ENCODE peak calls at places on chromosome 2, in nine cellular contexts. One of them, this sample, is unnamed.

GRCh38 chr2:215832791-215833190 is 180.6 kb downstream of the MREG start:
- DNase-seq in cardiac muscle cell: peak; percentile 68
- DNase-seq in activated CD4-positive, CD25-positive, alpha-beta regulatory T cell treated with anti-CD3 and anti-CD28 coated beads, Interleukin-2, amount 50 U/mL, for 72 hours: no peak
- DNase-seq in lung: peak; percentile 50
- DNase-seq in stimulated activated CD8-positive, alpha-beta memory T cell treated with anti-CD3 and anti-CD28 coated beads, Interleukin-4, amount 100 ng/mL, for 1 hour: no peak
- DNase-seq in sigmoid colon: peak; percentile 67
- DNase-seq in aorta: no peak
- DNase-seq in left cardiac atrium: no peak
- DNase-seq in IMR-90: no peak
- DNase-seq in this sample: peak; percentile 42

GRCh38 chr2:233287871-233288270 is 19.7 kb upstream of the SAG start:
- DNase-seq in cardiac muscle cell: no peak
- DNase-seq in left cardiac atrium: no peak
- DNase-seq in IMR-90: no peak
- DNase-seq in aorta: no peak
- DNase-seq in sigmoid colon: no peak
- DNase-seq in activated CD4-positive, CD25-positive, alpha-beta regulatory T cell treated with anti-CD3 and anti-CD28 coated beads, Interleukin-2, amount 50 U/mL, for 72 hours: no peak
- DNase-seq in lung: no peak
- DNase-seq in stimulated activated CD8-positive, alpha-beta memory T cell treated with anti-CD3 and anti-CD28 coated beads, Interleukin-4, amount 100 ng/mL, for 1 hour: no peak
- DNase-seq in this sample: no peak

GRCh38 chr2:9547272-9547991 is 8.2 kb downstream of the ADAM17 start:
- DNase-seq in aorta: no peak
- DNase-seq in activated CD4-positive, CD25-positive, alpha-beta regulatory T cell treated with anti-CD3 and anti-CD28 coated beads, Interleukin-2, amount 50 U/mL, for 72 hours: no peak
- DNase-seq in left cardiac atrium: no peak
- DNase-seq in IMR-90: peak; percentile 45
- DNase-seq in sigmoid colon: no peak
- DNase-seq in stimulated activated CD8-positive, alpha-beta memory T cell treated with anti-CD3 and anti-CD28 coated beads, Interleukin-4, amount 100 ng/mL, for 1 hour: no peak
- DNase-seq in cardiac muscle cell: peak; percentile 36
- DNase-seq in lung: peak; percentile 14
- DNase-seq in this sample: no peak

GRCh38 chr2:214569419-214570035 is 158.7 kb downstream of the VWC2L start:
- DNase-seq in IMR-90: no peak
- DNase-seq in lung: no peak
- DNase-seq in aorta: no peak
- DNase-seq in stimulated activated CD8-positive, alpha-beta memory T cell treated with anti-CD3 and anti-CD28 coated beads, Interleukin-4, amount 100 ng/mL, for 1 hour: no peak
- DNase-seq in sigmoid colon: no peak
- DNase-seq in cardiac muscle cell: no peak
- DNase-seq in activated CD4-positive, CD25-positive, alpha-beta regulatory T cell treated with anti-CD3 and anti-CD28 coated beads, Interleukin-2, amount 50 U/mL, for 72 hours: no peak
- DNase-seq in left cardiac atrium: no peak
- DNase-seq in this sample: no peak

GRCh38 chr2:200509227-200509607 is 651 bp downstream of the KCTD18 start:
- DNase-seq in left cardiac atrium: no peak
- DNase-seq in IMR-90: no peak
- DNase-seq in activated CD4-positive, CD25-positive, alpha-beta regulatory T cell treated with anti-CD3 and anti-CD28 coated beads, Interleukin-2, amount 50 U/mL, for 72 hours: no peak
- DNase-seq in sigmoid colon: no peak
- DNase-seq in cardiac muscle cell: peak; percentile 10
- DNase-seq in lung: no peak
- DNase-seq in stimulated activated CD8-positive, alpha-beta memory T cell treated with anti-CD3 and anti-CD28 coated beads, Interleukin-4, amount 100 ng/mL, for 1 hour: no peak
- DNase-seq in aorta: no peak
- DNase-seq in this sample: peak; percentile 20

GRCh38 chr2:239216614-239217273 is 184.1 kb downstream of the HDAC4 start:
- DNase-seq in sigmoid colon: peak; percentile 65
- DNase-seq in aorta: no peak
- DNase-seq in stimulated activated CD8-positive, alpha-beta memory T cell treated with anti-CD3 and anti-CD28 coated beads, Interleukin-4, amount 100 ng/mL, for 1 hour: no peak
- DNase-seq in lung: no peak
- DNase-seq in activated CD4-positive, CD25-positive, alpha-beta regulatory T cell treated with anti-CD3 and anti-CD28 coated beads, Interleukin-2, amount 50 U/mL, for 72 hours: peak; percentile 49
- DNase-seq in cardiac muscle cell: no peak
- DNase-seq in IMR-90: no peak
- DNase-seq in left cardiac atrium: no peak
- DNase-seq in this sample: no peak

GRCh38 chr2:8587251-8587791 is 94.5 kb upstream of the ID2 start:
- DNase-seq in activated CD4-positive, CD25-positive, alpha-beta regulatory T cell treated with anti-CD3 and anti-CD28 coated beads, Interleukin-2, amount 50 U/mL, for 72 hours: no peak
- DNase-seq in cardiac muscle cell: no peak
- DNase-seq in sigmoid colon: no peak
- DNase-seq in aorta: no peak
- DNase-seq in left cardiac atrium: no peak
- DNase-seq in stimulated activated CD8-positive, alpha-beta memory T cell treated with anti-CD3 and anti-CD28 coated beads, Interleukin-4, amount 100 ng/mL, for 1 hour: no peak
- DNase-seq in IMR-90: no peak
- DNase-seq in lung: no peak
- DNase-seq in this sample: no peak

GRCh38 chr2:36380624-36381481 is 25.3 kb downstream of the CRIM1 start:
- DNase-seq in aorta: peak; percentile 53
- DNase-seq in IMR-90: no peak
- DNase-seq in cardiac muscle cell: peak; percentile 81
- DNase-seq in left cardiac atrium: peak; percentile 36
- DNase-seq in sigmoid colon: no peak
- DNase-seq in stimulated activated CD8-positive, alpha-beta memory T cell treated with anti-CD3 and anti-CD28 coated beads, Interleukin-4, amount 100 ng/mL, for 1 hour: no peak
- DNase-seq in lung: no peak
- DNase-seq in activated CD4-positive, CD25-positive, alpha-beta regulatory T cell treated with anti-CD3 and anti-CD28 coated beads, Interleukin-2, amount 50 U/mL, for 72 hours: no peak
- DNase-seq in this sample: peak; percentile 44

GRCh38 chr2:174595904-174596397 is 1.7 kb downstream of the WIPF1 start:
- DNase-seq in lung: no peak
- DNase-seq in aorta: no peak
- DNase-seq in stimulated activated CD8-positive, alpha-beta memory T cell treated with anti-CD3 and anti-CD28 coated beads, Interleukin-4, amount 100 ng/mL, for 1 hour: no peak
- DNase-seq in sigmoid colon: no peak
- DNase-seq in IMR-90: no peak
- DNase-seq in cardiac muscle cell: no peak
- DNase-seq in activated CD4-positive, CD25-positive, alpha-beta regulatory T cell treated with anti-CD3 and anti-CD28 coated beads, Interleukin-2, amount 50 U/mL, for 72 hours: no peak
- DNase-seq in left cardiac atrium: no peak
- DNase-seq in this sample: no peak

GRCh38 chr2:127874378-127875271 is 11.1 kb downstream of the AMMECR1L start:
- DNase-seq in left cardiac atrium: no peak
- DNase-seq in lung: no peak
- DNase-seq in IMR-90: no peak
- DNase-seq in sigmoid colon: no peak
- DNase-seq in cardiac muscle cell: no peak
- DNase-seq in aorta: no peak
- DNase-seq in stimulated activated CD8-positive, alpha-beta memory T cell treated with anti-CD3 and anti-CD28 coated beads, Interleukin-4, amount 100 ng/mL, for 1 hour: no peak
- DNase-seq in activated CD4-positive, CD25-positive, alpha-beta regulatory T cell treated with anti-CD3 and anti-CD28 coated beads, Interleukin-2, amount 50 U/mL, for 72 hours: no peak
- DNase-seq in this sample: no peak

GRCh38 chr2:88188741-88189140 is 18.6 kb downstream of the THNSL2 start:
- DNase-seq in sigmoid colon: no peak
- DNase-seq in stimulated activated CD8-positive, alpha-beta memory T cell treated with anti-CD3 and anti-CD28 coated beads, Interleukin-4, amount 100 ng/mL, for 1 hour: no peak
- DNase-seq in IMR-90: no peak
- DNase-seq in lung: no peak
- DNase-seq in aorta: no peak
- DNase-seq in cardiac muscle cell: peak; percentile 16
- DNase-seq in left cardiac atrium: no peak
- DNase-seq in activated CD4-positive, CD25-positive, alpha-beta regulatory T cell treated with anti-CD3 and anti-CD28 coated beads, Interleukin-2, amount 50 U/mL, for 72 hours: no peak
- DNase-seq in this sample: no peak

GRCh38 chr2:127401757-127402695 is 14.3 kb upstream of the MAP3K2 start:
- DNase-seq in stimulated activated CD8-positive, alpha-beta memory T cell treated with anti-CD3 and anti-CD28 coated beads, Interleukin-4, amount 100 ng/mL, for 1 hour: no peak
- DNase-seq in IMR-90: peak; percentile 32
- DNase-seq in sigmoid colon: no peak
- DNase-seq in cardiac muscle cell: no peak
- DNase-seq in activated CD4-positive, CD25-positive, alpha-beta regulatory T cell treated with anti-CD3 and anti-CD28 coated beads, Interleukin-2, amount 50 U/mL, for 72 hours: no peak
- DNase-seq in left cardiac atrium: no peak
- DNase-seq in aorta: no peak
- DNase-seq in lung: no peak
- DNase-seq in this sample: no peak

GRCh38 chr2:190781604-190782198 is 98.9 kb upstream of the GLS start:
- DNase-seq in lung: peak; percentile 50
- DNase-seq in IMR-90: peak; percentile 76
- DNase-seq in activated CD4-positive, CD25-positive, alpha-beta regulatory T cell treated with anti-CD3 and anti-CD28 coated beads, Interleukin-2, amount 50 U/mL, for 72 hours: peak; percentile 50
- DNase-seq in sigmoid colon: peak; percentile 71
- DNase-seq in cardiac muscle cell: peak; percentile 85
- DNase-seq in aorta: no peak
- DNase-seq in left cardiac atrium: peak; percentile 34
- DNase-seq in stimulated activated CD8-positive, alpha-beta memory T cell treated with anti-CD3 and anti-CD28 coated beads, Interleukin-4, amount 100 ng/mL, for 1 hour: no peak
- DNase-seq in this sample: peak; percentile 58

GRCh38 chr2:181946444-181947127 is 39.1 kb upstream of the PPP1R1C start:
- DNase-seq in stimulated activated CD8-positive, alpha-beta memory T cell treated with anti-CD3 and anti-CD28 coated beads, Interleukin-4, amount 100 ng/mL, for 1 hour: no peak
- DNase-seq in IMR-90: no peak
- DNase-seq in aorta: no peak
- DNase-seq in sigmoid colon: no peak
- DNase-seq in cardiac muscle cell: no peak
- DNase-seq in activated CD4-positive, CD25-positive, alpha-beta regulatory T cell treated with anti-CD3 and anti-CD28 coated beads, Interleukin-2, amount 50 U/mL, for 72 hours: no peak
- DNase-seq in left cardiac atrium: no peak
- DNase-seq in lung: no peak
- DNase-seq in this sample: no peak

GRCh38 chr2:67627456-67627855 is 230.3 kb downstream of the ETAA1 start:
- DNase-seq in stimulated activated CD8-positive, alpha-beta memory T cell treated with anti-CD3 and anti-CD28 coated beads, Interleukin-4, amount 100 ng/mL, for 1 hour: no peak
- DNase-seq in activated CD4-positive, CD25-positive, alpha-beta regulatory T cell treated with anti-CD3 and anti-CD28 coated beads, Interleukin-2, amount 50 U/mL, for 72 hours: no peak
- DNase-seq in aorta: no peak
- DNase-seq in sigmoid colon: no peak
- DNase-seq in IMR-90: no peak
- DNase-seq in lung: no peak
- DNase-seq in cardiac muscle cell: no peak
- DNase-seq in left cardiac atrium: no peak
- DNase-seq in this sample: no peak

GRCh38 chr2:19675856-19676460 is 225.8 kb downstream of the TTC32 start:
- DNase-seq in stimulated activated CD8-positive, alpha-beta memory T cell treated with anti-CD3 and anti-CD28 coated beads, Interleukin-4, amount 100 ng/mL, for 1 hour: no peak
- DNase-seq in IMR-90: peak; percentile 64
- DNase-seq in cardiac muscle cell: no peak
- DNase-seq in sigmoid colon: no peak
- DNase-seq in activated CD4-positive, CD25-positive, alpha-beta regulatory T cell treated with anti-CD3 and anti-CD28 coated beads, Interleukin-2, amount 50 U/mL, for 72 hours: no peak
- DNase-seq in left cardiac atrium: no peak
- DNase-seq in lung: no peak
- DNase-seq in aorta: no peak
- DNase-seq in this sample: no peak

GRCh38 chr2:137910641-137911040 is 53.6 kb upstream of the HNMT start:
- DNase-seq in IMR-90: peak; percentile 20
- DNase-seq in lung: no peak
- DNase-seq in cardiac muscle cell: peak; percentile 48
- DNase-seq in activated CD4-positive, CD25-positive, alpha-beta regulatory T cell treated with anti-CD3 and anti-CD28 coated beads, Interleukin-2, amount 50 U/mL, for 72 hours: no peak
- DNase-seq in sigmoid colon: no peak
- DNase-seq in stimulated activated CD8-positive, alpha-beta memory T cell treated with anti-CD3 and anti-CD28 coated beads, Interleukin-4, amount 100 ng/mL, for 1 hour: no peak
- DNase-seq in left cardiac atrium: no peak
- DNase-seq in aorta: no peak
- DNase-seq in this sample: no peak

This sample was measured in thyroid gland.